ENCODE peak calls at places on chromosomes 16 and 17, in four cellular contexts. T is AG04450, C is heart right ventricle, A is transverse colon. G is an unnamed sample.

GRCh38 chr16:78689031-78689430 is 589.6 kb downstream of the WWOX start:
- DNase-seq in T (no peak), A (no peak), C (no peak), G (no peak)

GRCh38 chr17:80621335-80622169 is 76.9 kb downstream of the RPTOR start:
- DNase-seq in A (no peak), C (no peak), T (no peak), G (no peak)

GRCh38 chr17:64028874-64029464 is 8.5 kb upstream of the ICAM2 start:
- DNase-seq in T (peak; percentile 39), C (peak; percentile 60), A (peak; percentile 72), G (peak; percentile 41)

GRCh38 chr16:46632778-46633733 is 11.9 kb upstream of the SHCBP1 start:
- DNase-seq in A (no peak), T (no peak), C (no peak), G (no peak)

GRCh38 chr16:87821346-87822001 is 47.8 kb downstream of the SLC7A5 start:
- DNase-seq in T (no peak), C (no peak), A (no peak), G (no peak)

GRCh38 chr16:87723224-87723619 is 42.6 kb downstream of the KLHDC4 start:
- DNase-seq in T (peak; percentile 84), C (peak; percentile 68), A (peak; percentile 34), G (no peak)

GRCh38 chr16:54446639-54447038 is 160.1 kb upstream of the IRX3 start:
- DNase-seq in C (peak; percentile 69), T (no peak), A (no peak), G (peak; percentile 52)

GRCh38 chr17:58282442-58282841 is 1.7 kb upstream of the MPO start:
- DNase-seq in T (no peak), A (no peak), C (no peak), G (no peak)

GRCh38 chr17:19003966-19004600 is 481 bp downstream of the FAM83G start:
- DNase-seq in T (no peak), C (no peak), A (peak; percentile 75), G (no peak)

GRCh38 chr16:11100239-11100750 is 155.7 kb downstream of the SOCS1 start:
- DNase-seq in A (peak; percentile 53), T (peak; percentile 94), C (peak; percentile 70), G (peak; percentile 74)

GRCh38 chr16:85819245-85819644 is 19.8 kb downstream of the COX4I1 start:
- DNase-seq in C (peak; percentile 77), A (peak; percentile 91), T (peak; percentile 48), G (peak; percentile 36)

GRCh38 chr17:79699386-79700036 is 31.2 kb upstream of the ENPP7 start:
- DNase-seq in A (no peak), T (no peak), C (no peak), G (no peak)

GRCh38 chr16:87330646-87331045 is 13.5 kb upstream of the C16orf95 start:
- DNase-seq in T (no peak), C (no peak), A (no peak), G (no peak)

GRCh38 chr17:74862108-74862901 is 2.6 kb upstream of the GRIN2C start:
- DNase-seq in T (no peak), A (peak; percentile 60), C (peak; percentile 67), G (peak; percentile 7)

GRCh38 chr17:71494045-71494444 is 626.8 kb upstream of the SOX9 start:
- DNase-seq in C (no peak), A (no peak), T (no peak), G (no peak)

GRCh38 chr16:48277158-48277557 is 29.8 kb upstream of the ABCC11 start:
- DNase-seq in C (no peak), T (no peak), A (peak; percentile 17), G (no peak)

DNA sequence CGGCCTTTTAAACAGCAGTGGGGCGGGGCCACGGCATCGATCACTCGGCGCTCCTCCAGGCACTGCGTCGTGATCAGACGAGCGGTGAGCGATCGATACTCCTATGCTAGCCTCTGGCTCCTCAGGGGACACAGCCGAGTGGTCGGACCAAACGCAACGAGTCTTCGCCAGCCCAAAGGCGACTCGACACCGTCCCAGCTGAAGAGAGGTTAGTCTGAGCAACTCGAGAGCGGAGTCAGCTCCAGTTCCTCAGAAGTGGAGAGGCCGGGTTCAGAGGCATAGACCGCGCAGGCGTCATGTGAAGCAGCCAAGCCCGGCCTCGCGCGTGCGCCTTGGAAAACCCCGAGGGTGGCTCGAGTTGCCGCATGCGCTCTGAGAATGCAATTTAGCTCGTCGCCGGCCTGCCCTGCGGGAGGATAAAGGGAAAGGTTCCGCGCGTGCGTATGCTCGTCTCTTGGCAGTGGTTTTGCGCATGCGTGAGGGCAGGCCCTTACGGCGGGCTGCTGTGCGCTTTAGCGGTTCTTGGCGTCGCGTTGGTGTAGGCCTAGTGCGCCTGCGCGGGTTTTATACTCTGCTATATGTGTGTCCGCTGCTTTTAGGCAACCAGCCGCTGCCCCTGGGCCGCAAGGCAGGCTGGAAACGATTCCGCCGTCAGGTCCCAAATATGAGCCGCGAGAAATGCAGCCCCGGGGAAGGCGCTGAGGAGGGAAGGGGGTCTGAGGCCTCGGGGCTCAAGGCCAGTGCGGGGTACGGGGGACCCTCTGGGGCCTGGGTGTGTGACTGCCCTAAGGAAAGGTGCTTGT is at the start of gene KDM8:
- DNase-seq in C (peak; percentile 99), A (peak; percentile 99), T (peak; percentile 99), G (peak; percentile 100)
- TF ChIP-seq CTCF in C (no peak), A (no peak), T (no peak), G (no peak)

GRCh38 chr16:50961944-50962343 is 189.1 kb downstream of the SALL1 start:
- DNase-seq in A (no peak), C (no peak), T (no peak), G (no peak)
- TF ChIP-seq CTCF in A (no peak), C (no peak), T (no peak), G (no peak)

DNA sequence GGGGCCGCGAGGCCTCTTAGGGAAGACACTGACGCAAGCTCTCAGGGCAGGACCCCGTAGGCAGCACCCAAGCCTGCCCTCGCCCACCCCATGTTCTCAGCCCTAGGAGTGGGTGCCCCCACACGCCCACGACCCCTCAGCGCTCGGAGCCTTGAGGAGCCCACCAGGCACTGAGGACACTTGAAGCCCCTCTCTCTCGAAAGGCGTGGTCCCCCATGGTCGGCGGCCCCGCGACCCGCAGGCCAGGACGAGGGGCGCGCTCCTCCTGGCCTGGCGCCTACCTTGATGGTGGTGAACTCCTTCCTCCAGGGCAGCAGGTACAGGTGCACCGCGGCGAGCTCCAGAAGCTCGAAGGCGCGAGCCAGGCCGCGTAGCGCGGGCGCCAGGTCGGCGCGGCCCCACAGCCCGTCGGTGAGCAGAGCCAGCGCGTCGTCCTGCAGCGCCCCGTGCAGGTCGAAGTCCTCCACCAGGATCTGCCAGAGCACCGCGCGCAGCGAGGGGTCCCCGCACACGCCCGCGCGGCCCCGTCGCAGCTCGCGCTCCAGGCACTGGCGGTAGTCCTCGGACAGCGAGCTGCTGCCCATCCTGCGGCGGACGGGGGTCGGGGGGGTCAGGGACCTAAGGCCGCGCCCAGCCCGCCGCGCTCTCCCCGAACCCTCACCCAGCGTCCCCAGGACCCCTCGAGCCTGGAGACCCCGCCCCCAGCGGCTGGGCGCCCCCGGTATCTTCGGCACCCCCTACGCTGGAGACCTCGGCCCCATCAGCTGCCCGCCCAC is 668 bp downstream of the SPATA2L start:
- DNase-seq in A (peak; percentile 77), T (no peak), C (no peak), G (no peak)
- TF ChIP-seq CTCF in A (peak; percentile 1), T (peak; percentile 19), C (no peak), G (no peak)

DNA sequence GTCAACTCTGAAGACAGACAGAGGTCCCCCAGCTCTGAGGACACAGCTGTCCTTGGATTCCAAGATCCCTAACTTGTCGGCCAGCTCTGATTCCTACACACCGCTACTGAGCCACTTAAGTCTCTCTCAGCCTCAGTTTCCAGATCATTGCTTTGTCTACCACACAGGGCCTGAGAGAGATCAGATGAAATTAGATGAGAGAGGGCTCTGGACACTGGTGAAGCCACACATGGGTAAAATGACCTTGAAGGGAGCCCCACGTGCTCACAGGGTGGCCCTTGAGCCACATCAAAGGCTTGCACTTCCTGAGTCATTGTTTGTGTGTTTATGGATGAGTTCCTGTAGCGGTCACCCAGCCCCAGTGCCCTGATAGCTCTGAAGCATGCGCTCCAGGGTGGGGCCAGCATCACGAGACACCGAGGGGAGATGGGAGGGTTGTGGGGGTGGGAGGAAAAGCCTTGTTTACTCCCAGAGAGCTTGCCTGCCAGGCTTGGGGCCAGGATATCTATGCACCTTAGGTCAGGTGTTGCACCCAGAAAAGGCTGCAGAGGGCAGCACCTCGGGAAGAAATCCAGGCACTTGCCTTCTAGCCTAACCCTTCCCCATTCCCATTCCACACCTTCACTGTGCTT is 32.7 kb upstream of the SLC6A2 start:
- DNase-seq in T (no peak), A (no peak), C (no peak), G (no peak)
- TF ChIP-seq CTCF in T (peak; percentile 3), A (no peak), C (no peak), G (peak; percentile 17)